ENCODE peak calls at places on chromosome 16, in four cellular contexts. A, O, J and U are unnamed samples.

GRCh38 chr16:5186381-5186903 is 88.8 kb upstream of the EEF2KMT start:
- DNase-seq in J (no peak), A (no peak), O (no peak), U (no peak)

GRCh38 chr16:943971-944370 is 26.8 kb downstream of the LMF1 start:
- DNase-seq in A (no peak), O (no peak), J (no peak), U (no peak)

GRCh38 chr16:67934306-67935095 is 2.1 kb downstream of the PSMB10 start:
- DNase-seq in A (peak), J (no peak), O (no peak), U (no peak)

GRCh38 chr16:66299349-66299748 is 67.1 kb upstream of the CDH5 start:
- DNase-seq in J (no peak), O (no peak), A (no peak), U (no peak)

GRCh38 chr16:26457061-26457460 is 609.7 kb upstream of the C16orf82 start:
- DNase-seq in A (no peak), O (no peak), J (no peak), U (no peak)

GRCh38 chr16:66871840-66872239 is 8.5 kb upstream of the PDP2 start:
- DNase-seq in J (no peak), O (no peak), A (no peak), U (no peak)

GRCh38 chr16:8682551-8683259 is 8.3 kb downstream of the ABAT start:
- DNase-seq in J (no peak), A (peak), O (no peak), U (no peak)

GRCh38 chr16:31138621-31139578 is 3.4 kb upstream of the PRSS8 start:
- DNase-seq in O (no peak), A (peak), J (no peak), U (peak)

GRCh38 chr16:68994324-68994723 is 111.1 kb upstream of the HAS3 start:
- DNase-seq in A (no peak), J (no peak), O (no peak), U (no peak)
- TF ChIP-seq CTCF in A (no peak), J (no peak), O (no peak), U (no peak)

GRCh38 chr16:52863000-52863399 is 189.7 kb downstream of the CHD9NB start:
- DNase-seq in A (no peak), J (no peak), O (no peak), U (no peak)

DNA sequence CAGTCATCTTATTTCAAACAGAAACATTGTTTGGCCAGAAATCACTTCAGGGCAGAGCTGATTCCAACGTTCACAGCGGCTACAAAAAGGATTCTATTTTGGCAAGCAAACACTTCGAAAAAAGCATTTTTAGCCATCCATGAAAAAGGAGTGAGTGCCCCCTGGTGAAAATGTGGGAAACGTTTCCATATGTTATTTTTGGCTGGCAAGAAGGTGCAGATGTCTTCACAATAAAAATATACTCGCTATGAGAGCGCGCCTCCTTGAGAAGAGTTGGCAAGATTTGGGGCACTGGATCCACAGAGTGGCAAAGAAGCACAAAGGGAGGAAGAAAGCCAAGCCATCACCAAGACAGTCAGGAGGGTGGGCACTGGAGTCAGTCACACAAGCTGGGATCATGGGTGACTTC is 191.1 kb downstream of the CHD9NB start:
- DNase-seq in O (no peak), J (no peak), A (peak), U (no peak)
- TF ChIP-seq CTCF in O (no peak), J (peak), A (peak), U (no peak)

DNA sequence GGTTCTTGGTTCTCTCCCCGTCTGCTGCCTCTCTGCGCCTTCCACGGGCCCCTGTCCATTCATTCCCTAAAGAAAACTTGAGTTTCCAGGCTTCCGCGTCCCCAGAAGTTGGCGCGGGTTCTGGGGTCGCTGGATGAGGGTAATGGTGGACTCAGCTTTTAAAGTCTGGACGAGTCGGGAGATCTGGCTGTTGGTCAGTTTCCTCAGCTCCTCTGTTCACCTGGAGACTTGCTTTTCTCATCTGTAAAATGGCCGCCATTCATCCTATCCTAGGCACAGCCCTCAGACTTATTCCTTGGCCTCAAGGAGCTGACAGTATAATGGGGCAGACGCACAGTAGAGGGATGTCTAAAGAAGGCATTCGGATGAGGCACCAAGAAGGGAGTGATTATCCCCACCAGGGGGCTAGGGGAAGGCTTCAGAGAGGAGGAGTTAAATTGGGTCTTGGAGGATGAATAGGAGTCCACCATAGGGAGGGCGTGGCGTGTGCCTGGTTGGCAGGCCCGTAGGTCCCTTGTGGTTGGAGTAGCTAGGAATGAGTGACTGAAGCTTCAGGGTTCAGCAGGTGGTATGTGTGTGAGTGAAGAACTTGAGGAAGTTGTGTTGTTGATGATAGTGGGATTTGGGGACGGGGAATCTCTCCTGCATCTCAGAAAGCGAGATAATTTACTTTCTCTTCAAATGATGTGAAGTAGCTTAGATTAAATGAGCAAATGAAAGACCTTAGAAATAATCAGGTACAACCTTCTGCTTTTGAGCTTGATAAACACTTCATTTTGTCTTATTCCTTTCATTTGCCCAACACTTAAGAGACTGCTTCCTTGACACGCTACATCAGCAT is 655 bp downstream of the VPS35L start:
- DNase-seq in O (peak), J (no peak), A (no peak), U (no peak)
- TF ChIP-seq CTCF in O (no peak), J (peak), A (no peak), U (no peak)

GRCh38 chr16:23009075-23009474 is 140.2 kb downstream of the USP31 start:
- DNase-seq in O (no peak), J (no peak), A (no peak), U (no peak)

GRCh38 chr16:23015580-23015979 is 133.7 kb downstream of the USP31 start:
- DNase-seq in O (no peak), J (no peak), A (no peak), U (no peak)

GRCh38 chr16:23014592-23014991 is 134.7 kb downstream of the USP31 start:
- DNase-seq in J (no peak), A (no peak), O (no peak), U (no peak)

GRCh38 chr16:23016372-23016771 is 132.9 kb downstream of the USP31 start:
- DNase-seq in A (peak), J (no peak), O (no peak), U (no peak)

GRCh38 chr16:23013484-23013883 is 135.8 kb downstream of the USP31 start:
- DNase-seq in J (no peak), A (no peak), O (no peak), U (no peak)
- TF ChIP-seq CTCF in J (no peak), A (no peak), O (no peak), U (no peak)

GRCh38 chr16:47019563-47019962 is 46.1 kb upstream of the DNAJA2 start:
- DNase-seq in J (no peak), O (no peak), A (no peak), U (no peak)

GRCh38 chr16:47016700-47017133 is 43.2 kb upstream of the DNAJA2 start:
- DNase-seq in J (no peak), O (peak), A (no peak), U (no peak)

GRCh38 chr16:47013910-47014309 is 40.4 kb upstream of the DNAJA2 start:
- DNase-seq in O (no peak), A (no peak), J (no peak), U (no peak)

GRCh38 chr16:47017636-47018035 is 44.2 kb upstream of the DNAJA2 start:
- DNase-seq in J (no peak), A (no peak), O (no peak), U (no peak)

GRCh38 chr16:47018223-47018891 is 44.9 kb upstream of the DNAJA2 start:
- DNase-seq in J (peak), O (peak), A (peak), U (no peak)
- TF ChIP-seq CTCF in J (peak), O (peak), A (peak), U (no peak)

GRCh38 chr16:81734632-81735434 is 44.3 kb upstream of the PLCG2 start:
- DNase-seq in J (no peak), O (no peak), A (no peak), U (no peak)

GRCh38 chr16:81730090-81731051 is 48.7 kb upstream of the PLCG2 start:
- DNase-seq in A (peak), O (peak), J (peak), U (peak)

GRCh38 chr16:81731636-81732035 is 47.5 kb upstream of the PLCG2 start:
- DNase-seq in O (no peak), A (no peak), J (no peak), U (no peak)

GRCh38 chr16:81733295-81733694 is 45.8 kb upstream of the PLCG2 start:
- DNase-seq in O (no peak), A (no peak), J (no peak), U (no peak)

DNA sequence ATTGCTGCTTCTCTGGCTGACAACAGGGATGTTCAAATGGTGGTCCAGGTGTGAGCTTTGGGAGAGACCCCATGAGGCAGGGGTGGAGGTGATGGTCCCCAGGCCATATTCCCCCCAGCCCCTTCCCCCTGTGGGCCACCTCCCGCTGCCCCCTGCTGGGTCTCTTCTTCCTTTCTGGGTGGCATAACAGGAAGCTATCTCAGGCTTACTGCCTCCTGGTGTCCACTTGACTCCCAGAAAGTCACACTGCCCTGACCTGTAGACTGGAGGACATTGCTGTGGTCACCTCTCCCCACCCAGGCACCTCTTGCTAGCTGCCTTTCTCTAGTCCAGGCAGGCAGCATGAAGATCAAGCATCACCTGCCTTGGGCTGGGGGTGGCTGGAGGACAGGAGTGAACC is 46.4 kb upstream of the PLCG2 start:
- DNase-seq in J (no peak), O (no peak), A (no peak), U (no peak)
- TF ChIP-seq CTCF in J (no peak), O (no peak), A (no peak), U (no peak)